ENCODE peak calls at places on chromosomes 1 and 21, in ten cellular contexts. E, I, M, X, P, N, T, U, G and O are unnamed samples.

GRCh38 chr21:27759091-27759659 is 792.3 kb upstream of the ADAMTS5 start:
- DNase-seq in I (no peak), U (no peak), G (no peak), P (no peak), M (no peak), T (no peak), E (no peak), N (peak), X (no peak), O (peak)

GRCh38 chr1:225999912-226000337 is 782 bp upstream of the SDE2 start:
- DNase-seq in M (peak), E (no peak), G (peak), T (no peak), I (peak), N (no peak), U (peak), X (no peak), P (no peak), O (no peak)

GRCh38 chr1:228845101-228845500 is 109.8 kb downstream of the RHOU start:
- DNase-seq in I (no peak), T (no peak), E (no peak), X (no peak), M (no peak), U (no peak), P (no peak), G (no peak), N (no peak), O (no peak)

GRCh38 chr1:214549604-214550338 is 1.6 kb downstream of the PTPN14 start:
- DNase-seq in U (peak), I (no peak), E (no peak), N (no peak), G (no peak), T (no peak), X (no peak), M (peak), P (no peak), O (no peak)

GRCh38 chr1:32989160-32989894 is 24.7 kb upstream of the RNF19B start:
- DNase-seq in E (no peak), I (no peak), M (peak), N (peak), G (no peak), U (peak), X (no peak), P (peak), T (no peak), O (peak)

GRCh38 chr1:240008298-240008697 is 83.4 kb upstream of the FMN2 start:
- DNase-seq in X (no peak), T (no peak), G (no peak), M (no peak), U (no peak), P (no peak), E (no peak), I (no peak), N (no peak), O (no peak)

GRCh38 chr1:52059326-52059725 is 3.2 kb downstream of the BTF3L4 start:
- DNase-seq in G (no peak), T (no peak), X (no peak), I (no peak), N (no peak), E (no peak), U (peak), P (no peak), M (peak), O (no peak)

GRCh38 chr1:68270993-68271392 is 38.7 kb upstream of the WLS start:
- DNase-seq in T (no peak), E (no peak), X (no peak), M (peak), U (no peak), N (no peak), G (no peak), P (no peak), I (no peak), O (no peak)

GRCh38 chr1:220696863-220697231 is 6.7 kb downstream of the C1orf115 start:
- DNase-seq in M (no peak), U (peak), E (no peak), P (no peak), T (no peak), G (no peak), X (no peak), I (no peak), N (no peak), O (no peak)

GRCh38 chr1:160125761-160126160 is 10.2 kb downstream of the ATP1A2 start:
- DNase-seq in N (no peak), T (no peak), M (peak), I (no peak), E (no peak), X (no peak), U (peak), G (no peak), P (no peak), O (no peak)

GRCh38 chr1:210001751-210002150 is 63.7 kb downstream of the SYT14 start:
- DNase-seq in P (no peak), T (no peak), M (peak), N (no peak), E (no peak), I (no peak), X (no peak), G (no peak), U (no peak), O (no peak)

GRCh38 chr21:32329331-32329730 is 30.7 kb downstream of the MRAP start:
- DNase-seq in M (peak), T (no peak), G (no peak), N (no peak), U (peak), X (no peak), I (no peak), E (no peak), P (no peak), O (no peak)

GRCh38 chr21:36704958-36705678 is 6.2 kb downstream of the SIM2 start:
- DNase-seq in N (no peak), U (no peak), G (no peak), X (no peak), T (no peak), M (no peak), I (no peak), E (no peak), P (no peak), O (no peak)

GRCh38 chr1:248703674-248704073 is 1.1 kb upstream of the OR14I1 start:
- DNase-seq in N (no peak), I (no peak), T (no peak), P (no peak), M (no peak), G (no peak), E (no peak), X (no peak), U (no peak), O (no peak)

GRCh38 chr1:235275223-235275622 is 52.8 kb downstream of the ARID4B start:
- DNase-seq in U (no peak), G (no peak), I (peak), E (no peak), T (no peak), N (no peak), X (no peak), P (no peak), M (no peak), O (no peak)

GRCh38 chr21:44700101-44701022 is 3.4 kb downstream of the KRTAP10-12 start:
- DNase-seq in I (no peak), G (no peak), M (no peak), X (no peak), U (no peak), P (no peak), E (no peak), N (no peak), T (no peak), O (no peak)

GRCh38 chr1:68758666-68759209 is 261.9 kb upstream of the DEPDC1 start:
- DNase-seq in N (no peak), X (no peak), M (no peak), I (no peak), T (no peak), P (no peak), E (no peak), G (no peak), U (no peak), O (no peak)

GRCh38 chr21:28308516-28308915 is 684.2 kb downstream of the LTN1 start:
- DNase-seq in U (no peak), P (no peak), N (no peak), X (no peak), T (no peak), I (no peak), G (no peak), M (peak), E (no peak), O (no peak)

GRCh38 chr1:61120998-61121397 is 38.6 kb downstream of the NFIA start:
- DNase-seq in T (no peak), G (no peak), E (no peak), P (peak), M (peak), U (peak), N (no peak), I (no peak), X (no peak), O (no peak)

GRCh38 chr1:167922023-167922422 is 8.1 kb upstream of the ADCY10 start:
- DNase-seq in M (peak), E (no peak), T (no peak), G (no peak), I (no peak), N (no peak), X (no peak), P (no peak), U (peak), O (no peak)